ENCODE peak calls at places on chromosomes 13 and 19, in nine cellular contexts. One of them, this sample, is unnamed.

GRCh38 chr19:11197291-11198174 is at the start of gene KANK2:
- DNase-seq in aorta: peak
- DNase-seq in lower leg skin: peak
- DNase-seq in tibial artery: peak
- DNase-seq in activated naive CD4-positive, alpha-beta T cell treated with anti-CD3 and anti-CD28 coated beads, Interleukin-2, amount 50 U/mL, for 16 hours: peak
- DNase-seq in nucleus accumbens: peak
- DNase-seq in ELR: peak
- DNase-seq in NCI-H1930: peak
- DNase-seq in CD8-positive, alpha-beta T cell: peak
- DNase-seq in this sample: peak

GRCh38 chr13:26017932-26018690 is 33.7 kb downstream of the SHISA2 start:
- DNase-seq in lower leg skin: no peak
- DNase-seq in NCI-H1930: no peak
- DNase-seq in tibial artery: no peak
- DNase-seq in nucleus accumbens: no peak
- DNase-seq in aorta: no peak
- DNase-seq in CD8-positive, alpha-beta T cell: no peak
- DNase-seq in ELR: no peak
- DNase-seq in activated naive CD4-positive, alpha-beta T cell treated with anti-CD3 and anti-CD28 coated beads, Interleukin-2, amount 50 U/mL, for 16 hours: no peak
- DNase-seq in this sample: no peak

GRCh38 chr13:24500977-24501376 is 11.6 kb downstream of the PARP4 start:
- DNase-seq in CD8-positive, alpha-beta T cell: no peak
- DNase-seq in NCI-H1930: no peak
- DNase-seq in activated naive CD4-positive, alpha-beta T cell treated with anti-CD3 and anti-CD28 coated beads, Interleukin-2, amount 50 U/mL, for 16 hours: no peak
- DNase-seq in aorta: no peak
- DNase-seq in tibial artery: no peak
- DNase-seq in ELR: peak
- DNase-seq in nucleus accumbens: no peak
- DNase-seq in lower leg skin: no peak
- DNase-seq in this sample: no peak

GRCh38 chr13:107203146-107203847 is 635.4 kb upstream of the ARGLU1 start:
- DNase-seq in ELR: no peak
- DNase-seq in lower leg skin: no peak
- DNase-seq in nucleus accumbens: no peak
- DNase-seq in aorta: no peak
- DNase-seq in tibial artery: no peak
- DNase-seq in activated naive CD4-positive, alpha-beta T cell treated with anti-CD3 and anti-CD28 coated beads, Interleukin-2, amount 50 U/mL, for 16 hours: no peak
- DNase-seq in NCI-H1930: no peak
- DNase-seq in CD8-positive, alpha-beta T cell: no peak
- DNase-seq in this sample: no peak

GRCh38 chr19:29771708-29772415 is 39.9 kb upstream of the CCNE1 start:
- DNase-seq in nucleus accumbens: no peak
- DNase-seq in activated naive CD4-positive, alpha-beta T cell treated with anti-CD3 and anti-CD28 coated beads, Interleukin-2, amount 50 U/mL, for 16 hours: peak
- DNase-seq in aorta: no peak
- DNase-seq in CD8-positive, alpha-beta T cell: peak
- DNase-seq in ELR: peak
- DNase-seq in lower leg skin: no peak
- DNase-seq in NCI-H1930: peak
- DNase-seq in tibial artery: no peak
- DNase-seq in this sample: peak

GRCh38 chr19:48711106-48711662 is 8.3 kb downstream of the MAMSTR start:
- DNase-seq in tibial artery: no peak
- DNase-seq in NCI-H1930: no peak
- DNase-seq in aorta: no peak
- DNase-seq in nucleus accumbens: no peak
- DNase-seq in ELR: no peak
- DNase-seq in lower leg skin: no peak
- DNase-seq in activated naive CD4-positive, alpha-beta T cell treated with anti-CD3 and anti-CD28 coated beads, Interleukin-2, amount 50 U/mL, for 16 hours: no peak
- DNase-seq in CD8-positive, alpha-beta T cell: no peak
- DNase-seq in this sample: no peak

GRCh38 chr19:1618157-1619093 is 13.2 kb upstream of the UQCR11 start:
- DNase-seq in ELR: peak
- DNase-seq in activated naive CD4-positive, alpha-beta T cell treated with anti-CD3 and anti-CD28 coated beads, Interleukin-2, amount 50 U/mL, for 16 hours: peak
- DNase-seq in aorta: no peak
- DNase-seq in nucleus accumbens: no peak
- DNase-seq in lower leg skin: no peak
- DNase-seq in NCI-H1930: no peak
- DNase-seq in tibial artery: no peak
- DNase-seq in CD8-positive, alpha-beta T cell: no peak
- DNase-seq in this sample: no peak

GRCh38 chr19:17390665-17391370 is 3.2 kb downstream of the CCDC194 start:
- DNase-seq in ELR: peak
- DNase-seq in activated naive CD4-positive, alpha-beta T cell treated with anti-CD3 and anti-CD28 coated beads, Interleukin-2, amount 50 U/mL, for 16 hours: peak
- DNase-seq in lower leg skin: peak
- DNase-seq in CD8-positive, alpha-beta T cell: peak
- DNase-seq in NCI-H1930: peak
- DNase-seq in aorta: peak
- DNase-seq in nucleus accumbens: peak
- DNase-seq in tibial artery: peak
- DNase-seq in this sample: peak

GRCh38 chr19:16660763-16661479 is at the start of gene TMEM38A:
- DNase-seq in lower leg skin: peak
- DNase-seq in activated naive CD4-positive, alpha-beta T cell treated with anti-CD3 and anti-CD28 coated beads, Interleukin-2, amount 50 U/mL, for 16 hours: peak
- DNase-seq in NCI-H1930: peak
- DNase-seq in nucleus accumbens: no peak
- DNase-seq in ELR: peak
- DNase-seq in aorta: peak
- DNase-seq in tibial artery: peak
- DNase-seq in CD8-positive, alpha-beta T cell: peak
- DNase-seq in this sample: peak